ENCODE peak calls at places on chromosome 9, in six cellular contexts. T is B cell, Q is SK-N-SH, O is dorsolateral prefrontal cortex, R is epithelial cell of esophagus, H is right lobe of liver. X is an unnamed sample.

GRCh38 chr9:104247899-104248460 is 153.9 kb downstream of the SMC2 start:
- DNase-seq in Q (no peak), O (no peak), R (no peak), T (no peak), H (no peak), X (no peak)

GRCh38 chr9:118121361-118121760 is 417.2 kb downstream of the TLR4 start:
- DNase-seq in Q (no peak), T (no peak), H (no peak), O (no peak), R (no peak), X (no peak)

GRCh38 chr9:95070549-95071021 is 246.9 kb downstream of the FANCC start:
- DNase-seq in H (no peak), T (no peak), O (no peak), R (no peak), Q (no peak), X (no peak)

GRCh38 chr9:70602364-70603019 is 188.0 kb upstream of the KLF9 start:
- DNase-seq in Q (peak; percentile 66), H (no peak), O (no peak), R (peak; percentile 82), T (peak; percentile 63), X (peak; percentile 44)

GRCh38 chr9:2022560-2022959 is 7.4 kb downstream of the SMARCA2 start:
- DNase-seq in T (no peak), H (no peak), Q (no peak), O (no peak), R (no peak), X (no peak)

GRCh38 chr9:133334161-133334560 is 1.8 kb downstream of the SURF6 start:
- DNase-seq in O (peak; percentile 30), H (no peak), Q (no peak), T (no peak), R (peak; percentile 22), X (no peak)

GRCh38 chr9:127494304-127494702 is 43.0 kb downstream of the LRSAM1 start:
- DNase-seq in T (no peak), H (no peak), O (no peak), R (peak; percentile 33), Q (no peak), X (no peak)

GRCh38 chr9:99497641-99498040 is 275.6 kb downstream of the SEC61B start:
- DNase-seq in O (no peak), Q (no peak), R (peak; percentile 42), H (no peak), T (no peak), X (peak; percentile 26)

GRCh38 chr9:119667163-119667562 is 297.9 kb upstream of the BRINP1 start:
- DNase-seq in T (no peak), H (no peak), O (no peak), Q (no peak), R (no peak), X (no peak)

GRCh38 chr9:112971415-112971814 is 40.6 kb downstream of the ZNF883 start:
- DNase-seq in T (peak; percentile 2), H (no peak), Q (peak; percentile 35), O (no peak), R (peak; percentile 22), X (no peak)

GRCh38 chr9:115520626-115521025 is 402.7 kb upstream of the TNC start:
- DNase-seq in H (no peak), T (no peak), R (no peak), Q (no peak), O (no peak), X (no peak)

GRCh38 chr9:130946778-130947617 is 8.0 kb upstream of the FIBCD1 start:
- DNase-seq in O (no peak), R (peak; percentile 85), H (no peak), T (no peak), Q (no peak), X (no peak)

GRCh38 chr9:128702949-128703615 is 779 bp downstream of the PKN3 start:
- DNase-seq in H (peak; percentile 29), Q (peak; percentile 79), R (no peak), O (peak; percentile 38), T (no peak), X (peak; percentile 74)

GRCh38 chr9:91001146-91001611 is 199.6 kb downstream of the SYK start:
- DNase-seq in O (no peak), H (peak; percentile 36), Q (peak; percentile 32), R (peak; percentile 99), T (no peak), X (no peak)

GRCh38 chr9:27787941-27788340 is 214.7 kb upstream of the C9orf72 start:
- DNase-seq in R (peak; percentile 56), Q (no peak), H (no peak), T (no peak), O (no peak), X (no peak)

GRCh38 chr9:91078041-91078441 is 276.4 kb downstream of the SYK start:
- DNase-seq in O (no peak), H (no peak), Q (no peak), R (no peak), T (no peak), X (no peak)

GRCh38 chr9:107387401-107387800 is 102.2 kb downstream of the KLF4 start:
- DNase-seq in Q (no peak), T (no peak), O (no peak), H (no peak), R (peak; percentile 33), X (no peak)

GRCh38 chr9:118940477-118940876 is 428.8 kb downstream of the BRINP1 start:
- DNase-seq in T (no peak), O (no peak), H (no peak), Q (no peak), R (no peak), X (no peak)

GRCh38 chr9:77883133-77883532 is 148.5 kb downstream of the GNAQ start:
- DNase-seq in H (no peak), T (no peak), Q (no peak), O (no peak), R (no peak), X (no peak)

GRCh38 chr9:77882294-77882693 is 149.3 kb downstream of the GNAQ start:
- DNase-seq in T (no peak), Q (no peak), H (no peak), R (no peak), O (no peak), X (no peak)

GRCh38 chr9:77881111-77881510 is 150.5 kb downstream of the GNAQ start:
- DNase-seq in H (no peak), Q (no peak), R (no peak), O (no peak), T (no peak), X (no peak)

GRCh38 chr9:77885104-77885672 is 146.4 kb downstream of the GNAQ start:
- DNase-seq in H (no peak), Q (no peak), O (no peak), T (no peak), R (no peak), X (no peak)

GRCh38 chr9:77883846-77884771 is 147.5 kb downstream of the GNAQ start:
- DNase-seq in T (no peak), H (no peak), R (peak; percentile 86), O (no peak), Q (no peak), X (no peak)
- TF ChIP-seq CTCF in T (no peak), H (no peak), R (no peak), O (no peak), Q (no peak), X (no peak)

GRCh38 chr9:33225319-33226152 is 14.4 kb upstream of the SPINK4 start:
- DNase-seq in H (no peak), Q (peak; percentile 38), O (no peak), T (peak; percentile 81), R (peak; percentile 79), X (no peak)
- TF ChIP-seq CTCF in H (peak; percentile 74), Q (peak; percentile 80), O (peak; percentile 86), T (peak; percentile 86), R (peak; percentile 59), X (peak; percentile 57)

GRCh38 chr9:136375096-136375495 is 1.6 kb upstream of the CARD9 start:
- DNase-seq in R (no peak), T (no peak), H (no peak), Q (peak; percentile 59), O (no peak), X (no peak)

GRCh38 chr9:136377351-136378170 is 4.1 kb upstream of the CARD9 start:
- DNase-seq in R (no peak), T (no peak), Q (no peak), O (no peak), H (no peak), X (no peak)

GRCh38 chr9:136374183-136374575 is 710 bp upstream of the CARD9 start:
- DNase-seq in H (no peak), O (no peak), Q (no peak), T (no peak), R (peak; percentile 32), X (no peak)

GRCh38 chr9:136378171-136379002 is 4.9 kb upstream of the CARD9 start:
- DNase-seq in T (no peak), H (no peak), Q (no peak), R (no peak), O (no peak), X (no peak)

DNA sequence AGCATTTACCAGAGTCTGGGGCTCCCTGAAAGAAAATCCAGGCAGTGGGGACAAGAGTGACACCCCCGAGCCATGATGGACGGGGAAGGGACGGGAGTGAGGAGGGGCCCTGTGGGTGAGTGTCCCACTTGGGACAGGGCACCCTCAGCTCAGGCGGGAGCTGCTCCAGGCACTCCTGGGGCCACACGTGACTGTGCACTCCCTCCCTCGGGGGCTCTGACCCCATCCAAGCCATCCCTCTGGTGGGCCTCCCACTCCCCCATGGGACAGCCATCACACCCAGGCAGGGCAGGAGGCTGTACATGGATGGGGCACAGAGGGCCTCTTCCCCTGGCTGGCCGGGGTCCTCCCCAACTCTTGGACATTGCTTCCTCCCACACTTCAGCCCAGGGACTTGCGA is 3.0 kb upstream of the CARD9 start:
- DNase-seq in H (no peak), R (no peak), Q (no peak), O (no peak), T (no peak), X (no peak)
- TF ChIP-seq CTCF in H (no peak), R (no peak), Q (no peak), O (no peak), T (no peak), X (no peak)

DNA sequence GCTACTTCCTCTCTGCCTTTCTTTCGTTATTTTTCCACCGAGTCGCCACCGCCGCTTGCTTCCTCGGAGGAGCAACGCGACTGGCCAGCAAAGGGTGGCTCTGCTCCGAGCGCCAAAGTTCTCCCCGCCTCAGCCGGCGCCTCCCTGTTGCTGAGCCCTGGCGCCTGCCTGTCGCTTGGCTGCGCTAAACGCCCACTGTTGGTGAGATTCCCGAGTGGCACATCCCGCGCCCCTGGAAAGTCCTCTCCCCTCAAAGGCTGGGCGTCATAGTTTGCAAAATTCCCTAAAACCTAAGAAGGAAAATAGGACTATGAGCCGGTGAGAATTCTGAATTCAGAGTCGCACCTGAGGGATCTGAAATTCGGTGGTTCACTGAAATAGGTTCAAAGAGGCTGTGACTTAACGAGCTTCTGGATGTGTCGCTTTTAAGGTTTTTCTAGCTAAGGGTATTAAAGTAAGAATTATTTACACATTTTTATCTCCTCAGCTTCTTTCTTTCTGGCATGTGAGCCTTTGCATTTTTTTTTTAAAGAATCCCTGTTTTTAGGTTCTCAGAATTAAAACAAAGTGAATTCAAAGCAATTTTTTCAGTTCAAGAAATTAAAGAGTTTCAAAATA is at the start of gene GRIN3A:
- DNase-seq in H (peak; percentile 73), T (no peak), Q (peak; percentile 39), O (peak; percentile 68), R (peak; percentile 4), X (no peak)
- TF ChIP-seq CTCF in H (peak; percentile 28), T (no peak), Q (no peak), O (no peak), R (no peak), X (no peak)

DNA sequence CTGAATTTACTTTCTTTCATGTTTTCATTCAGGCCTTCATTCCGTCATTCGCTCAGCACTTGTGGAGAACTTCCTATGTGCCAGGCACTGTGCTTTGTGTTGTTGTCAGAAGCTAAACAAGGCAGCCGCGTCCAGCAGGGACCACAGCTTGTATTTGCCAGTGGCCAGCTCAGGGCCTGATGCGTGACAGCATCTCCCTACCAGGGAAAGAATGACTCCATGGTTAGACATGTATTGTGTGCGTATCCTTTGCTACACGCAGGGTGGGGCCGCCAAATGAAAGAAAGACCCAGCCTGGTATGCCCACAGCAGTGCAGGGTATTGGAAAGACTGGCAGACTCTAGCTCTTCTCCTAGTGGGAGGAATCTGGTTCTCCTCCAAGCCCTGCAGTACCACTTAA is 4.7 kb upstream of the COL27A1 start:
- DNase-seq in Q (no peak), H (no peak), O (no peak), T (no peak), R (no peak), X (no peak)
- TF ChIP-seq CTCF in Q (no peak), H (no peak), O (no peak), T (no peak), R (no peak), X (no peak)

X was measured in GM13977.